ENCODE peak calls at places on chromosomes 12 and 14, in nine cellular contexts. S, L, A, Z, U, B, Y, T and N are unnamed samples.

GRCh38 chr14:63727736-63728728 is at the start of gene SGPP1:
- DNase-seq in S (peak), L (peak), A (peak), Z (peak), U (peak), B (peak), Y (peak), T (peak), N (no peak)

GRCh38 chr12:62720661-62721330 is 214.2 kb downstream of the PPM1H start:
- DNase-seq in S (no peak), L (no peak), A (peak), Z (peak), U (no peak), B (no peak), Y (peak), T (no peak), N (no peak)

GRCh38 chr12:66929121-66929520 is 250.2 kb upstream of the GRIP1 start:
- DNase-seq in S (no peak), L (no peak), A (no peak), Z (no peak), U (no peak), B (no peak), Y (no peak), T (no peak), N (no peak)

GRCh38 chr14:71521238-71521637 is 411.0 kb upstream of the RGS6 start:
- DNase-seq in S (no peak), L (no peak), A (no peak), Z (no peak), U (no peak), B (no peak), Y (no peak), T (no peak), N (no peak)

GRCh38 chr12:41932470-41932991 is 212.1 kb downstream of the GXYLT1 start:
- DNase-seq in S (peak), L (no peak), A (no peak), Z (peak), U (peak), B (peak), Y (peak), T (peak), N (no peak)

GRCh38 chr12:64796205-64796845 is 28.1 kb upstream of the TBC1D30 start:
- DNase-seq in S (no peak), L (peak), A (peak), Z (peak), U (peak), B (peak), Y (peak), T (peak), N (peak)

GRCh38 chr12:39632670-39633069 is 13.1 kb upstream of the ABCD2 start:
- DNase-seq in S (no peak), L (no peak), A (no peak), Z (no peak), U (no peak), B (no peak), Y (no peak), T (no peak), N (no peak)

GRCh38 chr12:22459872-22460490 is 84.4 kb downstream of the C2CD5 start:
- DNase-seq in S (no peak), L (no peak), A (peak), Z (peak), U (peak), B (no peak), Y (peak), T (peak), N (peak)

GRCh38 chr12:47867496-47867941 is 37.3 kb downstream of the VDR start:
- DNase-seq in S (no peak), L (no peak), A (no peak), Z (peak), U (no peak), B (no peak), Y (peak), T (peak), N (peak)

DNA sequence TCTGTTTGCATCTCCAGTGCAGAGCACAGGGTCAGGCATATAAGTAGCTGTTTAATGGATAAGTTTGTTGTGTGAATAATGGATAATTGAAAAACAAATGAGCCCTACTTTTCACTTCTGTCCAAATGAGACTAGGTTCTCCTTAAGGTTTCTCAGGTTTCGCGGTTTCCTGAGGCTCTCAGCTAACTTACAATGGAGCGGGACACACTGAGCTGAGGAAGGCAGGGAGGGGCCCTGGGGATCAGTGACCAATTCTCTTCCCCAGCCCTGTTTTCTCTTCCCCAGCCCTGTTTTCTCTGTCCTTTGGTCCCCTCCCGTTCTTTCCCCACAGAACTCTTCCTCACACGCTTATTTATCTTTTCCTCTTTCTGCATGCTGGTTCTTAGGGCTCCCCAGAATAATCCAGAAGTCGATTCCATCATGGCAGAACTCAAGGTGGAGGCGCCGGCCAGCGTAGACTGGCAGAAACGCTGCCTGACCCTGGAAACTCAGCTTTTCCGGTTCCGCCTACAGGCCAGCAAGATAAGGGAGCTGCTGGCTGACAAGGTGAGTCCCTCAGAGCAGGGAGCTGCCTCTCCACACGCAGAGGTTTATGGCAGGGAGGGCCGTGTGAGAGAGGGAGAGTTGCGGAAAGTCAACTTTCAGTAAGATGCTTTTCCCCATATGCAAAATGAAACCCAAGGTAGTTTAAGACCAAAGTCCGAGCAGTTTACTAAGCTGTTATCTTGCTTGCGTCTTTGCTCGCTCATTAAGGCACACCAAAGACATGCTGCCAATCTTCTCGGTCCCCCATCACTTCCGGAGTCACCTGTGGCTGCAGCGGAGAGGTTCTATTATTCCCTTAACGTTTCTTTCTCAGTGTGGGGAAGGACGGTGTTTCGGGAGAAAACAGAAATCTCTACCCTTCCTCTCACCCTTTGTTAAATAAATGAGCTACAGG is 8.6 kb downstream of the PLEKHH1 start:
- DNase-seq in S (peak), L (no peak), A (no peak), Z (no peak), U (peak), B (no peak), Y (no peak), T (no peak), N (no peak)
- H3K4me3 ChIP-seq in S (no peak), L (no peak), A (no peak), Z (no peak), U (peak), B (no peak), Y (peak), T (no peak), N (no peak)

DNA sequence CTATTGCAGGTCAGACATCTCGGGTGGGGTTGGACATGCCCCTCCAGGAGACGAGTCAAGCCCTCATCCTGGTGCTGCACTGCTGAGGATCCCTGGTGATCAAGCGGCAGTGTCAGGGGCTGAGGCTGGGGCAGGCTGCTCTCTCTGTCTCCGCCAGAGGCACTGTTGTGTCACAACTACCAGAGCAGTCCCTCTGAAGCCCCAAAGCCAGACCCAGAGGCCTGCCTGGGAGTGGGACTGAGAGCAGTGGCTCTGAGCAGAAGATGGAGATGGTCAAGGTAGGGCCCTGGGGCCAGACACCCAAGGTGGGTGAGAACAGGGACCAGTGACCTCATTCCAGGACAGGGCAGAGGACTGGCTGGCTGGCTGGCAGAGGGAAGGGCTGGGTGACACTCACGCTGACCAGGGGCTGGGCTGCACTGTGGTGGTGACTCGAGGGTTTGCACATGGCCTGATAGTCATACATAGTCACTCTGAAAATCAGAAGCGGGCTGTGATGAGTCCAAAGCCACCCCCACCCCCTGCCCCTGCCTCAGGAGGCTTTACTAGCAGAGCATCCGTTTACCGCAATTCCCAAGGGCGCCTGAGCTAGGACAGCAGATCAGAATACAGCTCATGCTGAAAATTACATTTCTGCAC is 19.6 kb upstream of the LRTM2 start:
- DNase-seq in S (peak), L (no peak), A (peak), Z (peak), U (peak), B (no peak), Y (no peak), T (peak), N (no peak)
- TF ChIP-seq CTCF in S (no peak), L (no peak), A (peak), Z (peak), U (peak), B (peak), Y (peak), T (peak), N (no peak)

DNA sequence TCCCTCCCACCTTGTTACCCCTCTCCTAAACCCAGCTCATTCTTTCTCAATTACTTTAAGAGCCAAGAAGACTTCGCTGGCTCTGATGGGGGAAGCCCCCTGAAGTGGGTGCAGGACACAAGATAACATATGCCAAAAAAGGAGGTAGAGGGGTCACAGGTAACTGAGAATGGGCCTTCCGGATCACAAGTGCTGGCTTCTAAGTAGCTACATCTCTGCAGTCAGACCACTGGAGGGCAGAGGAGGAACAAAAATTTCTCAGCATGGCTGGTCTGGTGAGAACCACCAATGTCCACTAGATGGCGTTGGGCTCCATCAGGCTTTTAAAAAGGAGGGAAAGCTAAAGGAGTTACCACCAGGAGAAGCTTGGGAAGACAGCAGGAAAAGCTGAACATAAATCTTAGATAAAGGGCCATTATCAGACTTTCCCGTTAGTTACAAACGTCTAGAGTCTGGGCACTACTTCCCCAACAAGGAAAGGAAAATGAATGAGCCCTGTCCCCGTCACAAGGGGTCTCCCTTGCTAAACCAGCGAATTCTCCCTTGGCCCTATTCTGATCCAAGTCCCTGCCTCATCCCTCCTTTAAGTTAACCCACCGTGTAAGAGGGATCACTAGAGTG is 11.6 kb upstream of the CDH24 start:
- DNase-seq in S (peak), L (peak), A (peak), Z (peak), U (peak), B (peak), Y (peak), T (peak), N (peak)
- H3K4me3 ChIP-seq in S (no peak), L (no peak), A (no peak), Z (no peak), U (peak), B (no peak), Y (no peak), T (peak), N (no peak)

DNA sequence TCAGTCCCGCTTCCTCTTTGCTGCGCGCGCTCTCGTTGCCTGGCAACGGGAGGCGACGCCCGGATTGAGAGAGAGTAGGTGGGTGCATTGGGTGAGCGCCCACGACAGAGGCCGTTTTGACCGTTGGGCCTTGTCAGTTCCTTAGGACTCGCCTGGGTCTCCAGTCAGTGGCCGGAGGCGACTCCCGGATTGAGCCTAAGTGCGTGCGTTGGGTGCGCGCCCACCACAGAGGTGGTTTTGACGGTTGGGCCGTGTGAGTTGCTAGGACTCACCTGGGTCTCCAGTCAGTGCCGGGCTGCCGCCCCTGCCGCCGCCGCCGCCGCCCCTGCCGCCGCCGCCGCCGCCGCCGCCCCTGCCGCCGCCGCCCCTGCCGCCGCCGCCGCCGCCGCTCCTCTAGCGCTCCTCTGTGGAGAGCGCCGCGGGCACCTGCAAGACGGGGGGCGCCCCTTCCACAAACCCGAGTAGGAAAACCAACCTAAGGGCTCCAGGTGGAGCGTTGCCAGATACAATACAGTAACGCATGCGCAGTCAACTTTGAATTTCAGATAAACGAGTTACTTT is 37.2 kb downstream of the APOBEC1 start:
- DNase-seq in S (no peak), L (no peak), A (no peak), Z (no peak), U (peak), B (no peak), Y (no peak), T (no peak), N (no peak)
- TF ChIP-seq CTCF in S (no peak), L (no peak), A (no peak), Z (no peak), U (no peak), B (no peak), Y (no peak), T (no peak), N (no peak)

DNA sequence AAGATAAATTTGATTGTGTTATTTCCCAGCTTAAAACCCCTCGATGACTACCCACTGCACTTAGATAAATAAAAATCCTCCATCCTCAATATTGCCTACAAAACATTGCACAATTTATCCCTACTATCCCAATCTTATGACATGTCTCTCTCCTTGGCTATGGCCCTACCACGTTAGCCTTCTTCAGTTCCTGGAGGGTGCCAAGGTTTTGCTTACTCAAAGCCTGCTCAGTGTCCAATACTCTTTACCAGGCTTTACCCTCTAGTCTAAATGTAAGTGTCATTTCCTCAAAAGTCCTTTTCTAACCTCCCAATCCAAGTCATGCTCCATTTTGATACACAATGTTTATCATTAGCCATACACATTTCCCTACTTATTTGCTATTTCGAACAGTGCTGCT is 35.0 kb upstream of the PPM1A start:
- DNase-seq in S (no peak), L (no peak), A (no peak), Z (no peak), U (no peak), B (no peak), Y (no peak), T (no peak), N (no peak)
- H3K4me3 ChIP-seq in S (no peak), L (no peak), A (no peak), Z (no peak), U (no peak), B (no peak), Y (no peak), T (no peak), N (no peak)

GRCh38 chr14:51242545-51243490 is 2.8 kb downstream of the TMX1 start:
- DNase-seq in S (no peak), L (no peak), A (no peak), Z (no peak), U (peak), B (no peak), Y (no peak), T (peak), N (no peak)
- TF ChIP-seq CTCF in S (no peak), L (no peak), A (no peak), Z (no peak), U (no peak), B (no peak), Y (no peak), T (no peak), N (no peak)

GRCh38 chr12:92929957-92930356 is 862 bp upstream of the EEA1 start:
- DNase-seq in S (no peak), L (no peak), A (no peak), Z (peak), U (no peak), B (no peak), Y (peak), T (peak), N (no peak)
- H3K4me3 ChIP-seq in S (peak), L (peak), A (peak), Z (peak), U (peak), B (peak), Y (peak), T (peak), N (peak)